ENCODE peak calls at places on chromosomes 6 and 20, in five cellular contexts. One of them, this sample, is unnamed.

GRCh38 chr6:88371480-88371879 is 205.3 kb upstream of the CNR1 start:
- DNase-seq in stomach: no peak
- DNase-seq in heart left ventricle: no peak
- DNase-seq in iPS DF 6.9: no peak
- DNase-seq in IMR-90: no peak
- DNase-seq in this sample: no peak

GRCh38 chr6:144216668-144217218 is 66.4 kb downstream of the STX11 start:
- DNase-seq in stomach: no peak
- DNase-seq in heart left ventricle: peak; percentile 78
- DNase-seq in iPS DF 6.9: no peak
- DNase-seq in IMR-90: no peak
- DNase-seq in this sample: no peak

GRCh38 chr20:62921119-62921687 is 5.1 kb downstream of the DIDO1 start:
- DNase-seq in stomach: peak; percentile 59
- DNase-seq in heart left ventricle: no peak
- DNase-seq in iPS DF 6.9: no peak
- DNase-seq in IMR-90: peak; percentile 53
- DNase-seq in this sample: peak; percentile 60

GRCh38 chr6:52904562-52905279 is 4.8 kb downstream of the GSTA3 start:
- DNase-seq in stomach: no peak
- DNase-seq in heart left ventricle: no peak
- DNase-seq in iPS DF 6.9: peak; percentile 27
- DNase-seq in IMR-90: no peak
- DNase-seq in this sample: no peak

GRCh38 chr6:49410564-49410963 is 52.5 kb downstream of the MMUT start:
- DNase-seq in stomach: no peak
- DNase-seq in heart left ventricle: no peak
- DNase-seq in iPS DF 6.9: no peak
- DNase-seq in IMR-90: no peak
- DNase-seq in this sample: no peak

GRCh38 chr6:152136449-152136825 is 329.0 kb downstream of the ESR1 start:
- DNase-seq in stomach: no peak
- DNase-seq in heart left ventricle: no peak
- DNase-seq in iPS DF 6.9: no peak
- DNase-seq in IMR-90: no peak
- DNase-seq in this sample: peak; percentile 46

GRCh38 chr6:110550353-110550752 is 73.9 kb upstream of the SLC22A16 start:
- DNase-seq in stomach: no peak
- DNase-seq in heart left ventricle: no peak
- DNase-seq in iPS DF 6.9: no peak
- DNase-seq in IMR-90: no peak
- DNase-seq in this sample: no peak

GRCh38 chr6:120405947-120406346 is 928.3 kb downstream of the TBC1D32 start:
- DNase-seq in stomach: no peak
- DNase-seq in heart left ventricle: no peak
- DNase-seq in iPS DF 6.9: peak; percentile 18
- DNase-seq in IMR-90: no peak
- DNase-seq in this sample: no peak

DNA sequence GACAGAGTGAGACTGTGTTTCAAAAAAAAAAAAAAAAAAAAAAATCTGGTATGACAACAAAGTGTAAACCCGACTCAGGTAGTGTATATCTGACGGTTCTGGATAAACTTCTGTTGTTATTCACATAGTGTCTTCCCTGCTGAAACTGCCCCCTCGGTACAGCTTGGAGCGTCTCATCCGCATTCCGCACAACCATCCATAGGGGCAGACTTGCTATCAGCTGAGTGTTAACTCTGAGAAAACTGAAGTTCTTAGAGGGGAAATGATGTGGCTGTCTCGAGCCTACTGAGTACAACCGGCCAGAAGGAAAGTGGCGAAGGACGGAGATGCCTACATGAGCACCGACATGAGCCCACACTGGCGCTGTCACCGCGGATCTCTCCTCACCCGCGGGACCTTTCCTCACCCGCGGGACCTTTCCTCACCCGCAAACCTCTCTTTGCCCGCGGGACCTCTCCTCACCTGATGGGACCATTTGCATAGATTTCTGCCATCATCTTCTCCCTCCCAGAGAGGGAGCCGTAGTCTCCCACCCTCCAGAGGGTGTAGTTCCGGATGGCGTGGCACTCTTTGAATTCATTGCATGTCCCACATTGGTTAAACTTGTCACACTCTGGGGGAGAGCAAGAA is 9.8 kb downstream of the CTSZ start:
- DNase-seq in stomach: no peak
- DNase-seq in heart left ventricle: no peak
- DNase-seq in iPS DF 6.9: no peak
- DNase-seq in IMR-90: no peak
- DNase-seq in this sample: no peak
- H3K36me3 ChIP-seq in stomach: peaks cover 100% of the 10 kb centered on the region
- H3K36me3 ChIP-seq in heart left ventricle: peaks cover 92% of the 10 kb centered on the region
- H3K36me3 ChIP-seq in iPS DF 6.9: peaks cover 15% of the 10 kb centered on the region
- H3K36me3 ChIP-seq in IMR-90: peaks cover 55% of the 10 kb centered on the region
- H3K36me3 ChIP-seq in this sample: peaks cover 58% of the 10 kb centered on the region

DNA sequence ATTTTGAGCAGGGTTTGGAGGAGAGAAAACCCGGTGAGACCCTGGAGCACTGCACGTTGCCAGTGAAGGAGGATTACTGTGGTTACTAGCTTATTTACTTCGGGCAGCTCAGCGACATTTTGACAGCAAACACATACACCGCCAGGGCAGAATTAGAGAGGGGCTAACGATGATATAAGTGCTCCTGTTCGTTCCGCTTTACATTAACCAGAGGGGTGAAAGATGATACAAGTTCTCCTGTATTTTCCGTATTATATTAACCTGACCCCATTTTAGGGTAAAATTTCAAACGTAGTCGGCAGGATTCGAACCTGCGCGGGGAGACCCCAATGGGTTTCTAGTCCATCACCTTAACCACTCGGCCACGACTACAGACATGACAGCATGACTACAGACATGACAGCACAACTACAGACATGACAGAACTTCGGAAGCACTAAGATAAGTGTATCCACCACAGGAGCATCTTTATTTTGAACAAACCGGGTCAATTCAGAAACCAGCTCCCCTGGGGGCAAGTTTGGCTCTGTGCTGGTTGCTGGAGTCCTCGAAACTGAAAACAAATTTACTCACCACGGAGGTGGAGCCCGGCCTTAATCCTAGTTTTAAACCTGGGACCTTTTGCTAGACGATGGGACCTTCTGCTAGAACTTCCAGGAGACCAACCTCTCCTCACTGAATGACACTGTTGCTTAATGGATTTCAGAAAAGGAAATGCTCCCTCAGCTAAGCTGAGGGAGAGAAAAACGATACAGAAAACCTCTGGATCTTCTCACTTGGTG is 80.4 kb upstream of the ZNF184 start:
- DNase-seq in stomach: no peak
- DNase-seq in heart left ventricle: no peak
- DNase-seq in iPS DF 6.9: peak; percentile 77
- DNase-seq in IMR-90: peak; percentile 57
- DNase-seq in this sample: no peak
- H3K27me3 ChIP-seq in stomach: peaks cover 98% of the 10 kb centered on the region
- H3K27me3 ChIP-seq in heart left ventricle: peaks cover 45% of the 10 kb centered on the region
- H3K27me3 ChIP-seq in iPS DF 6.9: no peaks in the 10 kb centered on the region
- H3K27me3 ChIP-seq in IMR-90: peaks cover 8% of the 10 kb centered on the region
- H3K27me3 ChIP-seq in this sample: peaks cover 43% of the 10 kb centered on the region

DNA sequence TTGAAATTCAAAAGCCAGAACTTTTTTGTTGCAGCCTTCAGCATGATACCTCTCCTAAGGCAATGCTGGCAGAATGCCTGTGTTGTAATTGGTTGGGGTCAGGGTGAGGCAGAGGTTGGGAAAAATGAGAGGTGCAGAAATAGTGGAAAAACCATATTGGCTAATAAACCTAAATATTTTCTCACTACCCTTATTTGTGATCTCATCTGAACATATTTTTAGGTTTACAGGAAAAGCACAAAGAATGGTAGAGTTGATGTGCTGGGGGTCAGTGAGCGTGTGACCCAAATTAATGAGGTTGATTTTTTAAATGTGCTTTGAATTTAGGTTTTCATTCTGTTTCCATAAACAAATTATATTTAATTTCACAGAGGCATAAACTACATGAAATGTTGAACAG is 437.3 kb downstream of the HDGFL1 start:
- DNase-seq in stomach: no peak
- DNase-seq in heart left ventricle: no peak
- DNase-seq in iPS DF 6.9: no peak
- DNase-seq in IMR-90: no peak
- DNase-seq in this sample: no peak
- H3K9me3 ChIP-seq in stomach: no peaks in the 10 kb centered on the region
- H3K9me3 ChIP-seq in heart left ventricle: no peaks in the 10 kb centered on the region
- H3K9me3 ChIP-seq in iPS DF 6.9: no peaks in the 10 kb centered on the region
- H3K9me3 ChIP-seq in IMR-90: no peaks in the 10 kb centered on the region
- H3K9me3 ChIP-seq in this sample: no peaks in the 10 kb centered on the region

DNA sequence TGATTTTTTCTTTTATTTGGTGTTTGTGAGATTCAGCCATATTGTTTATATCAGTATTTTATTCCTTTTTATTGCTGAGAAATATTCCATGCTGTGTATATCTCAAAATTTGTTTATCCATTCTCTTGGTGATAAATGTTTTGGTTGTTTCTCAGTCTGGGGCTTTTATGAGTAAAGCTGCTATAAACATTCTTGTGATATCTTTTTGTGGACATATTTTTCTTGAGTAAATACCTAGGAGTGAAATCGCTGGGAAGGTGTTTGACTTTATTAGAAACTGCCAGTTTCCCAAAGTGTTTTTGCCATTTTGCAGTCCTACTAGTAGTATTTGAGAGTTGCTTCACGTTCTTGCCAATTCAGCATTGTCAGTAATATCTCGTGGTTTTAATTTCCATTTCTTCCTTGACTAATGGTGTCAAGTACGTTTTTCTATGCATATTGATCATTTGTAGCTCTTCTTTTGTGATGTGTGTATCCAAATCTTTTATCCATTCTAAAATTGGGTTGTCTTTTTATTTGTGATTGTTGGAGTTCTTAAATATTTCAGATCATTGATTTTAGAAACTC is 31.1 kb upstream of the DYNLRB1 start:
- DNase-seq in stomach: no peak
- DNase-seq in heart left ventricle: no peak
- DNase-seq in iPS DF 6.9: no peak
- DNase-seq in IMR-90: no peak
- DNase-seq in this sample: no peak
- H3K36me3 ChIP-seq in stomach: peaks cover 91% of the 10 kb centered on the region
- H3K36me3 ChIP-seq in heart left ventricle: peaks cover 74% of the 10 kb centered on the region
- H3K36me3 ChIP-seq in iPS DF 6.9: no peaks in the 10 kb centered on the region
- H3K36me3 ChIP-seq in IMR-90: peaks cover 54% of the 10 kb centered on the region
- H3K36me3 ChIP-seq in this sample: peaks cover 32% of the 10 kb centered on the region

This sample was measured in thyroid gland.